ENCODE peak calls at places on chromosomes 3 and 15, in nine cellular contexts. R is ovary, Z is fibroblast of lung, V is cardiac muscle cell, Q is PC-3, F is SJSA1, B is lower lobe of right lung, X is AG10803, A is neural progenitor cell. K is an unnamed sample.

GRCh38 chr3:47310391-47310790 is 27.6 kb downstream of the KLHL18 start:
- DNase-seq in F (no peak), X (no peak), R (no peak), A (no peak), V (no peak), B (no peak), Z (no peak), Q (no peak), K (no peak)

GRCh38 chr3:194072097-194072428 is 63.9 kb upstream of the HES1 start:
- DNase-seq in B (no peak), Q (peak; percentile 27), Z (no peak), V (no peak), F (no peak), R (no peak), X (no peak), A (no peak), K (no peak)

GRCh38 chr15:34719883-34720148 is 35.0 kb downstream of the GJD2 start:
- DNase-seq in Z (no peak), V (no peak), B (no peak), A (no peak), F (no peak), Q (no peak), R (no peak), X (no peak), K (no peak)

GRCh38 chr15:74793135-74794028 is 11.5 kb downstream of the CSK start:
- DNase-seq in B (no peak), Z (no peak), V (no peak), A (no peak), F (no peak), X (no peak), Q (no peak), R (no peak), K (no peak)

GRCh38 chr15:89672221-89673161 is 6.7 kb downstream of the PLIN1 start:
- DNase-seq in B (no peak), F (no peak), Q (no peak), Z (peak; percentile 43), A (no peak), V (no peak), X (peak; percentile 68), R (no peak), K (no peak)

GRCh38 chr3:133037440-133037839 is 751 bp upstream of the TMEM108 start:
- DNase-seq in A (no peak), Q (no peak), Z (no peak), V (no peak), F (no peak), X (no peak), R (no peak), B (peak; percentile 78), K (no peak)

GRCh38 chr3:115211810-115212492 is 64.9 kb upstream of the ZBTB20 start:
- DNase-seq in X (no peak), B (no peak), F (no peak), A (no peak), R (no peak), V (no peak), Q (no peak), Z (no peak), K (no peak)

GRCh38 chr3:57383421-57383820 is 90.9 kb upstream of the ASB14 start:
- DNase-seq in B (no peak), F (no peak), A (no peak), Z (no peak), Q (no peak), X (no peak), V (no peak), R (no peak), K (no peak)

GRCh38 chr3:119557192-119557873 is 2.1 kb downstream of the CD80 start:
- DNase-seq in R (no peak), V (no peak), X (no peak), F (no peak), Q (no peak), Z (no peak), A (no peak), B (no peak), K (no peak)

GRCh38 chr3:119557874-119558264 is 1.5 kb downstream of the CD80 start:
- DNase-seq in Z (no peak), B (no peak), R (no peak), Q (no peak), X (no peak), A (no peak), V (no peak), F (no peak), K (no peak)

GRCh38 chr3:119560160-119560559 is 746 bp upstream of the CD80 start:
- DNase-seq in Q (no peak), X (no peak), B (no peak), R (no peak), F (no peak), V (no peak), Z (no peak), A (no peak), K (no peak)

GRCh38 chr3:119558528-119559339 is 680 bp downstream of the CD80 start:
- DNase-seq in Z (no peak), A (no peak), R (no peak), Q (no peak), B (no peak), F (no peak), X (no peak), V (no peak), K (no peak)

GRCh38 chr3:119559441-119559963 is at the start of gene CD80:
- DNase-seq in X (peak; percentile 64), A (peak; percentile 57), B (peak; percentile 59), V (peak; percentile 51), Z (peak; percentile 43), F (peak; percentile 46), R (no peak), Q (peak; percentile 64), K (no peak)
- H3K4me3 ChIP-seq in X (no peak within 1 kb of the TSS), A (no peak within 1 kb of the TSS), B (peak within 1 kb of the TSS; percentile 29), V (no peak within 1 kb of the TSS), Z (no peak within 1 kb of the TSS), F (no peak within 1 kb of the TSS), R (no peak within 1 kb of the TSS), Q (no peak within 1 kb of the TSS), K (no peak within 1 kb of the TSS)

DNA sequence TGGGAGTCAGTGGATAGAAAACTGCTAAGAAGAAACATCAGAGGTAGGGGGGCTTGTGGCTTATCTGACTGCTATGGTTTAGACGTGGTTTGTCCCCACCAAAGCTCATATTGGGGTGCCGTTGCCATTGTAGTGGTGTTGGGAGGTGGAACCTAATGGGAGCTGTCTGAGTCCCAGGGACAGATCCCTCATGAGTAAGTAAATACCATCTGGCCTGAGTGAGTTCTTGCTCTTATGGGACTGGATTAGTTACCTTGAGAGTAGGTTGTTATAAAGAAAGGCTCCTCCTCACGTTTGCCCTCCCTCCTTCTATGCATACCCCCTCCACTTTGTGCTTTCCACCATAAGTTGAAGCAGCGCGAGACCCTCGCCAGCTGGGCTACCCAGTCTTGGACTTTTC is 53.4 kb upstream of the VILL start:
- DNase-seq in A (no peak), R (no peak), Q (no peak), Z (no peak), V (no peak), F (no peak), X (no peak), B (no peak), K (no peak)
- H3K4me3 ChIP-seq in A (no peak overlapping the region), R (no peak overlapping the region), Q (no peak overlapping the region), Z (no peak overlapping the region), V (no peak overlapping the region), F (no peak overlapping the region), X (no peak overlapping the region), B (no peak overlapping the region), K (no peak overlapping the region)

GRCh38 chr3:170364965-170365364 is 7.5 kb downstream of the SKIL start:
- DNase-seq in Z (no peak), V (no peak), Q (no peak), B (no peak), F (no peak), A (no peak), R (no peak), X (no peak), K (no peak)
- H3K4me3 ChIP-seq in Z (no peak overlapping the region), V (no peak overlapping the region), Q (no peak overlapping the region), B (no peak overlapping the region), F (no peak overlapping the region), A (no peak overlapping the region), R (no peak overlapping the region), X (no peak overlapping the region), K (no peak overlapping the region)

DNA sequence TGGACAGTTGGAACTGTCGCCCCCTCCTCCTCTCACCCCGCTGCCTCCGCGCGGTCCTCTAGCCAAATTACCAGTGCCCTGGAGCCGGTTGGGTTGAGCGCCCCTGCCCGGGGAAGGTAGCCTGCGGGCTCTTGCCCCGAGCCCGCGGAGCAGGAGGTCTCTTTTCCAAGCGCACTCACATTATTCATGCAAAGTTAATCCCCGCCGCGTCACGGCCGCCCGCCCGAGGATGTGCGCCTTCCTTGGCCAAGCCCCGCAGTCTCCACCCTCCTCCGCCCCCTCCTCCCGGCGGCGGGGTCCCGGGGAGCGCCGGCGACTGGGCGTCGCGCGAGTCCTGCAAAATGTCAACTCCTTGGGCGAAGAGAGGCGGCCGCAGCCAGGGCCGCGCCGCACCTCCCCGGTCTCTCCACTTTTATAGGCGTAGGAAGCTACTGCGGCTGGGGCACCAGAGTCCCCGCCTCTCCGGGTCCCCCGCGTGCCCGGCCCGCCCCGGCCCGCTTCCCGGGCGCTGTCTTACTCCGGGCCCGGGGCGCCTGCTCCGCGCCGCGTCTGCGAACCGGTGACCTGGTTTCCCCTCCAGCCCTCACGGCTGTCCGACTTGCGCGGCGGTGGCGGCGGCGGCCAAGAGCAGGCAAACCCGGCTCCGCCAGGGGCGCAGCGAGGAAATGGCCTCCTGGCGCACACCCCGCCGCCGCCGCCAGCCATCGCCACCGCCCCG is at the start of gene THRB:
- DNase-seq in X (peak; percentile 53), F (peak; percentile 60), B (peak; percentile 78), Z (peak; percentile 52), A (peak; percentile 79), Q (peak; percentile 72), R (peak; percentile 59), V (peak; percentile 75), K (peak; percentile 86)
- H3K4me3 ChIP-seq in X (peak within 1 kb of the TSS; percentile 76), F (peak within 1 kb of the TSS; percentile 83), B (peak within 1 kb of the TSS; percentile 86), Z (peak within 1 kb of the TSS; percentile 69), A (peak within 1 kb of the TSS; percentile 73), Q (peak within 1 kb of the TSS; percentile 95), R (peak within 1 kb of the TSS; percentile 88), V (peak within 1 kb of the TSS; percentile 69), K (peak within 1 kb of the TSS; percentile 94)

DNA sequence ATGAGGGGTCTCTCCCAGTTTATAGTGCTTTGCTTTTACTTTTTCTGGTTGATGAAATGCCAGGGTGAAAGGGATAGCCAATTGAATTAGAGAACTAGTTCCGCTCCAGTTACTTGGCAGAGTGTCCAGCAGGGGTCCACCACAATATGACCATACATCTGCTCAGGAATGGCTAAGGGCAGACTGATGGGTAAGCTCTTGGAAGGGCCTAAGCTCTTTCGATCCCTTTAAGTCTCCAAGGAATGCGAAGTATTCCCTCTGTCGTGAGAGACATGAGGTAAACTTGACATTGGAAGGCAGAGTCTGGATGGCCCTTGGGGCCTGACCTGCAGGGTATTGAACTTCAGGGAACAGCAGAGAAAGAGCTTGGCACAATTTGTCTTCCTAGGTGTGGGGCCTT is 805.8 kb downstream of the PLOD2 start:
- DNase-seq in F (no peak), X (no peak), Q (no peak), V (no peak), A (peak; percentile 28), R (no peak), B (no peak), Z (no peak), K (no peak)
- H3K4me3 ChIP-seq in F (no peak overlapping the region), X (no peak overlapping the region), Q (no peak overlapping the region), V (no peak overlapping the region), A (no peak overlapping the region), R (no peak overlapping the region), B (no peak overlapping the region), Z (no peak overlapping the region), K (no peak overlapping the region)

DNA sequence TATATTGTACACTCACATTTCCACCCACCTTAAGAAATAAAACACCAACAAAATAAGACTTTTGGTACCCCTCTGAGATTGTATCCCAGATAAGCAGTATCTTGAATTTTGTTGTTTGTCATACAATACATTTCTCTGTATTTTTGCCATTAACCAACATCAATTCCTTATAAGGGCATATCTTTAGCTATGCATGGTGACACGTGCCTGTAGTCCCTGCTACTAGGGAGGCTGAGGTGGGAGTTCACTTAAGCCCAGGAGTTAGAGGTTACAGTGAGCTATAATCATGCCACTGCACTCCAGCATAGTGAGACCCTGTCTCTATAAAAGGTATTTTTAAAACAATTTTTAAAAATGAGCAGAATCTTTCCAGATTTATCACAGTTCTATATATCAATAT is 32.5 kb upstream of the STXBP5L start:
- DNase-seq in F (no peak), Q (no peak), X (no peak), Z (no peak), R (no peak), V (no peak), B (no peak), A (no peak), K (no peak)
- H3K4me3 ChIP-seq in F (no peak overlapping the region), Q (no peak overlapping the region), X (no peak overlapping the region), Z (no peak overlapping the region), R (no peak overlapping the region), V (no peak overlapping the region), B (no peak overlapping the region), A (no peak overlapping the region), K (no peak overlapping the region)

K was measured in suprapubic skin.